ENCODE peak calls at places on chromosome 1, in seven cellular contexts. N is HFF-Myc, G is DND-41, K is fibroblast of lung, Z is RWPE2, O is transverse colon, J is bronchial epithelial cell. D is an unnamed sample.

GRCh38 chr1:247338723-247339270 is 7.1 kb upstream of the ZNF496 start:
- DNase-seq in N (no peak), G (no peak), K (peak), Z (no peak), O (no peak), J (no peak), D (no peak)

GRCh38 chr1:202599669-202600431 is 110.4 kb downstream of the SYT2 start:
- DNase-seq in N (no peak), G (peak), K (peak), Z (no peak), O (peak), J (peak), D (peak)

GRCh38 chr1:28172690-28173150 is 3.8 kb downstream of the PTAFR start:
- DNase-seq in N (no peak), G (no peak), K (peak), Z (no peak), O (peak), J (no peak), D (peak)

GRCh38 chr1:117036018-117036421 is 24.1 kb upstream of the TTF2 start:
- DNase-seq in N (no peak), G (no peak), K (no peak), Z (no peak), O (no peak), J (no peak), D (no peak)

GRCh38 chr1:34709547-34709946 is 45.3 kb upstream of the GJB5 start:
- DNase-seq in N (no peak), G (peak), K (no peak), Z (no peak), O (no peak), J (no peak), D (no peak)

GRCh38 chr1:214990619-214991018 is 91.9 kb upstream of the KCNK2 start:
- DNase-seq in N (peak), G (no peak), K (peak), Z (no peak), O (no peak), J (peak), D (no peak)

GRCh38 chr1:45884700-45885099 is 81.3 kb downstream of the MAST2 start:
- DNase-seq in N (no peak), G (no peak), K (peak), Z (no peak), O (peak), J (peak), D (no peak)

GRCh38 chr1:1303736-1304135 is 4.0 kb downstream of the ACAP3 start:
- DNase-seq in N (no peak), G (no peak), K (no peak), Z (no peak), O (no peak), J (no peak), D (no peak)

GRCh38 chr1:29669912-29670311 is 433.6 kb downstream of the PTPRU start:
- DNase-seq in N (no peak), G (no peak), K (no peak), Z (no peak), O (no peak), J (no peak), D (no peak)

GRCh38 chr1:174740248-174740990 is 259.3 kb upstream of the CACYBP start:
- DNase-seq in N (no peak), G (no peak), K (peak), Z (no peak), O (no peak), J (peak), D (no peak)

GRCh38 chr1:227883073-227883520 is 64.6 kb downstream of the WNT9A start:
- DNase-seq in N (no peak), G (peak), K (no peak), Z (peak), O (no peak), J (no peak), D (no peak)

GRCh38 chr1:218421531-218421930 is 76.4 kb downstream of the TGFB2 start:
- DNase-seq in N (no peak), G (no peak), K (peak), Z (no peak), O (no peak), J (peak), D (no peak)

GRCh38 chr1:230186003-230186863 is 119.2 kb downstream of the GALNT2 start:
- DNase-seq in N (peak), G (no peak), K (peak), Z (peak), O (peak), J (peak), D (no peak)

GRCh38 chr1:32454726-32455125 is 10.1 kb upstream of the ZBTB8B start:
- DNase-seq in N (no peak), G (no peak), K (peak), Z (no peak), O (no peak), J (peak), D (no peak)

GRCh38 chr1:201589186-201589585 is 50.3 kb downstream of the NAV1 start:
- DNase-seq in N (no peak), G (no peak), K (no peak), Z (no peak), O (no peak), J (no peak), D (no peak)

GRCh38 chr1:183879966-183880365 is 75.0 kb downstream of the RGL1 start:
- DNase-seq in N (no peak), G (no peak), K (no peak), Z (no peak), O (no peak), J (no peak), D (no peak)

GRCh38 chr1:157310401-157310800 is 172.2 kb upstream of the ETV3 start:
- DNase-seq in N (no peak), G (no peak), K (peak), Z (no peak), O (no peak), J (no peak), D (no peak)

GRCh38 chr1:175591083-175591743 is 152.2 kb downstream of the TNR start:
- DNase-seq in N (no peak), G (no peak), K (no peak), Z (no peak), O (no peak), J (no peak), D (no peak)

GRCh38 chr1:229309074-229309473 is 33.8 kb downstream of the CCSAP start:
- DNase-seq in N (no peak), G (no peak), K (no peak), Z (no peak), O (no peak), J (no peak), D (no peak)

GRCh38 chr1:16433066-16433465 is 4.2 kb downstream of the SPATA21 start:
- DNase-seq in N (no peak), G (no peak), K (no peak), Z (no peak), O (no peak), J (no peak), D (no peak)

GRCh38 chr1:248811514-248812490 is 13.9 kb downstream of the SH3BP5L start:
- DNase-seq in N (no peak), G (no peak), K (no peak), Z (no peak), O (no peak), J (no peak), D (no peak)

GRCh38 chr1:115282825-115283224 is 55.2 kb downstream of the NGF start:
- DNase-seq in N (no peak), G (no peak), K (no peak), Z (no peak), O (peak), J (no peak), D (no peak)

GRCh38 chr1:193733674-193734073 is 547.3 kb upstream of the B3GALT2 start:
- DNase-seq in N (no peak), G (no peak), K (no peak), Z (no peak), O (no peak), J (no peak), D (no peak)

GRCh38 chr1:197735461-197735860 is 39.8 kb downstream of the DENND1B start:
- DNase-seq in N (no peak), G (no peak), K (no peak), Z (no peak), O (no peak), J (no peak), D (no peak)

GRCh38 chr1:12121212-12122000 is 45.4 kb upstream of the TNFRSF1B start:
- DNase-seq in N (no peak), G (peak), K (peak), Z (no peak), O (no peak), J (peak), D (peak)

GRCh38 chr1:88773540-88774150 is 89.6 kb downstream of the PKN2 start:
- DNase-seq in N (peak), G (no peak), K (peak), Z (no peak), O (peak), J (peak), D (no peak)

GRCh38 chr1:192936313-192937018 is 122.7 kb downstream of the UCHL5 start:
- DNase-seq in N (no peak), G (no peak), K (no peak), Z (no peak), O (no peak), J (no peak), D (no peak)

GRCh38 chr1:240139511-240139910 is 47.8 kb downstream of the FMN2 start:
- DNase-seq in N (no peak), G (no peak), K (no peak), Z (no peak), O (no peak), J (no peak), D (no peak)

GRCh38 chr1:91732291-91732953 is 153.5 kb downstream of the TGFBR3 start:
- DNase-seq in N (peak), G (no peak), K (peak), Z (no peak), O (no peak), J (peak), D (no peak)

GRCh38 chr1:41900611-41901444 is 17.9 kb downstream of the HIVEP3 start:
- DNase-seq in N (peak), G (peak), K (peak), Z (peak), O (peak), J (peak), D (no peak)

DNA sequence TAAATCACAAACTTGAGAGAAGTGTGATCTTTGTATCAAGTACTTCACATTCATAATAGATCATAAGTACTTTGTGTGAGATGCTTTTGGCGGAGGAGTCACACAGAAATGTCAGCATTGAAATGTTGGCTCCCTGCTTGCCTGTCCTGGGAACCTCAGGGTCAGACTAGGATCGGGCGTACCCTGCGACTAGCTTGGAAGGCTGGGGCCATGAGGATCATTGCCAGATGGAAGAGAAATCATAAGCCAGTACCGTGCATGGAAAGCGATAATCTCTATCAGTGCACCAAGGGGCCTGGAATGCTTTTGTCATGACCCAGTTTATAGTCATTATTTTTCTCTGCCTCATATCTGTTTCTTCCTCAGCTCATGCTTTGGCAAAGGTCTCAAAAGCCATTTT is 35.5 kb downstream of the MTR start:
- DNase-seq in N (no peak), G (no peak), K (no peak), Z (no peak), O (no peak), J (no peak), D (no peak)
- H3K4me3 ChIP-seq in N (no peak), G (no peak), K (no peak), Z (no peak), O (no peak), J (no peak), D (no peak)

DNA sequence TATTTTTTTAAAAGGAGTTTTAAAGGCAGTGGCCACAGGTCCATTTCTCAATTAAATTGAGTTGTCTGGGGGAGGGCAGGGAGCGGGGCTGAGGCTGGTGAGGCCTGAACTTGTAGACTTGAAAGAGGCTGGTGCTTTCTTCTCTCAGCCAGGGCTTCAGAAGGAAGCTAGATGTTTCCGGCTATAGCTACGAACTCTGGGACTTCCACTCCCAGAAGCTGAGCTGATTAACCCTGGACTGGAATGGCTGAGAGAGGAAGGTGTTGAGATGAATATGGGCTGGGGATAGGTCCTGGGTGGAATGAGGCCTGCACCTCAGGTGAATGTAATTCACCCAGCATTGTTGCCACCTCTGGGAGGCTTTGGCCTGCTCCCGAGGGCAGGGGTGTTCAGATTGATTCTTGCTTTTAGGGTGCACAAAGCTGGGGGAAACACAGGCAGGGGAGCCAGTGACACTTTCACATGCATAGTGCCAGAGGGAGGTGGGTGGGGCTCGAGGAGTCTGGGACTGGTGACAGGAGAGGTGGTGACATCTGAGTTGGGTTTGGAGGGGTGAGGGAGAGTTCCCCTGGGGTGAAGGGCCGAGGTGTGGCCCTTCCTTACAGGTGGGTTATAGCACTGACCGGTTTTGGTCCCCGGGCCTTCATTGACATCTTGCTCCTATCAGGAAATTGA is 18.2 kb downstream of the LDLRAP1 start:
- DNase-seq in N (no peak), G (no peak), K (no peak), Z (no peak), O (no peak), J (no peak), D (no peak)
- H3K4me3 ChIP-seq in N (no peak), G (no peak), K (no peak), Z (no peak), O (no peak), J (no peak), D (no peak)

GRCh38 chr1:37752213-37752582 is 12.7 kb downstream of the EPHA10 start:
- DNase-seq in N (no peak), G (no peak), K (no peak), Z (no peak), O (no peak), J (no peak), D (no peak)
- H3K4me3 ChIP-seq in N (no peak), G (no peak), K (no peak), Z (no peak), O (peak), J (no peak), D (peak)

GRCh38 chr1:223133301-223133823 is 9.7 kb downstream of the TLR5 start:
- DNase-seq in N (no peak), G (no peak), K (no peak), Z (no peak), O (no peak), J (no peak), D (no peak)
- H3K4me3 ChIP-seq in N (no peak), G (no peak), K (no peak), Z (no peak), O (peak), J (no peak), D (no peak)

DNA sequence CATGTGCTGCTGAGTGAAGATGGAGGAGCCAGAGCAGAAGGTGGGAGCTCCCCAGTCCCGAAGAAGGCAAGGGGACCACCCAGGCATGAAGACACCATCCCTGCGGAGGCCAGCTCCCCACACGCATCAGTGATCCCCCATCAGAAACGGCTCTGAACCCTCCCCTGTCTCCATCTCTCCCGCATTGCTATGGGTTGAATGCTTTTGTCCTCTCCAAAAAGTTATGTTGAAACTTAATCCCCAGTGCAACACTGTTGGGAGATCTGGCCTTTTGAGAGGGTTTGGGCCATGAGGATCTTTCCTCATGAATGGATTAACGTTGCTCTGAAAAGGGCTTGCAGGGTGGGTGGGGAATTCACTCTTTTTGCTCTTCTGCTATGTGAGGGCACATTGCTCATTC is 147.6 kb downstream of the AJAP1 start:
- DNase-seq in N (no peak), G (no peak), K (no peak), Z (no peak), O (no peak), J (no peak), D (no peak)
- H3K4me3 ChIP-seq in N (no peak), G (no peak), K (no peak), Z (no peak), O (no peak), J (no peak), D (no peak)

GRCh38 chr1:208344202-208344601 is 100.0 kb upstream of the PLXNA2 start:
- DNase-seq in N (no peak), G (no peak), K (no peak), Z (no peak), O (no peak), J (no peak), D (no peak)
- H3K4me3 ChIP-seq in N (no peak), G (no peak), K (no peak), Z (no peak), O (no peak), J (no peak), D (no peak)

DNA sequence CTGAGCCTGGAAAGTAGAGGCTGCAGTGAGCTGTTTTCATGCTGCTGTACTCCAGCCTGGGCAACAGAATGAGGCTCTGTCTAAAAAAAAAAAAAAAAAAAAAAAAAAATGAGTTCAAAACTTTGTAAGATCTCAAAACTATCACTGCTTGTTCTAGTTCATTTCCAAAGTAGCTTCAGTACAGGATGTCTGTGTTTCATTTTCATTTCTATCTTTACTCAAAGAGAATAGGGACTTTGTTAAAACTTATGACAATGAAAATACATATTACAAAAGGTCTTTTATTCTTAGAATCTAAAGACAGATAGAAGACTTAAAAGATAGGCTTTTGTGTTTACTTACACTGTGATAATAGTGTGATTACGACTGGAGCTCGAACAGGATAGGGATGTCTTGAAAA is 709.7 kb downstream of the ADGRL2 start:
- DNase-seq in N (no peak), G (no peak), K (no peak), Z (no peak), O (no peak), J (no peak), D (no peak)
- H3K4me3 ChIP-seq in N (no peak), G (no peak), K (no peak), Z (no peak), O (no peak), J (no peak), D (no peak)

GRCh38 chr1:30908446-30908885 is at the start of gene SDC3:
- DNase-seq in N (no peak), G (no peak), K (peak), Z (no peak), O (peak), J (no peak), D (no peak)

GRCh38 chr1:30908886-30909777 is 574 bp upstream of the SDC3 start:
- DNase-seq in N (no peak), G (no peak), K (no peak), Z (peak), O (peak), J (no peak), D (no peak)

GRCh38 chr1:30906631-30907389 is 1.7 kb downstream of the SDC3 start:
- DNase-seq in N (no peak), G (no peak), K (no peak), Z (peak), O (no peak), J (no peak), D (no peak)

GRCh38 chr1:30907390-30907640 is 1.2 kb downstream of the SDC3 start:
- DNase-seq in N (no peak), G (no peak), K (no peak), Z (no peak), O (no peak), J (no peak), D (no peak)

GRCh38 chr1:30907641-30908445 is 715 bp downstream of the SDC3 start:
- DNase-seq in N (no peak), G (no peak), K (no peak), Z (peak), O (peak), J (no peak), D (no peak)
- H3K4me3 ChIP-seq in N (peak), G (no peak), K (peak), Z (peak), O (peak), J (peak), D (peak)